ENCODE peak calls at places on chromosomes 12 and 14, in six cellular contexts. D is breast epithelium; A is endothelial cell; J is CD4-positive, alpha-beta T cell; Z is left ventricle myocardium inferior; Y is gastrocnemius medialis. N is an unnamed sample.
A peak's percentile ranks its signal among the peaks of the same experiment; 100 is the strongest.

GRCh38 chr14:64646103-64646502 is 58.1 kb upstream of the PLEKHG3 start:
- DNase-seq in D (no peak), A (no peak), J (no peak), Z (no peak), Y (no peak), N (no peak)

GRCh38 chr14:21589317-21589716 is 9.4 kb upstream of the OR10G3 start:
- DNase-seq in D (no peak), A (no peak), J (no peak), Z (no peak), Y (no peak), N (no peak)

GRCh38 chr14:99552572-99553216 is 51.3 kb downstream of the CCDC85C start:
- DNase-seq in D (no peak), A (no peak), J (no peak), Z (peak; percentile 44), Y (no peak), N (no peak)

GRCh38 chr12:110073049-110073831 is 24.9 kb upstream of the C12orf76 start:
- DNase-seq in D (no peak), A (no peak), J (peak; percentile 6), Z (peak; percentile 21), Y (no peak), N (no peak)

GRCh38 chr14:54652188-54652889 is 85.4 kb downstream of the SAMD4A start:
- DNase-seq in D (peak; percentile 91), A (peak; percentile 53), J (no peak), Z (peak; percentile 84), Y (peak; percentile 85), N (no peak)

GRCh38 chr14:100471451-100472093 is 115.6 kb downstream of the BEGAIN start:
- DNase-seq in D (peak; percentile 23), A (no peak), J (no peak), Z (no peak), Y (peak; percentile 91), N (no peak)

GRCh38 chr12:58196971-58197370 is 255.6 kb downstream of the ATP23 start:
- DNase-seq in D (no peak), A (no peak), J (no peak), Z (no peak), Y (no peak), N (no peak)

GRCh38 chr12:7131502-7131866 is 1.3 kb downstream of the CLSTN3 start:
- DNase-seq in D (no peak), A (peak; percentile 18), J (no peak), Z (no peak), Y (no peak), N (no peak)

GRCh38 chr12:1130571-1130970 is 139.5 kb downstream of the ERC1 start:
- DNase-seq in D (no peak), A (no peak), J (no peak), Z (no peak), Y (no peak), N (no peak)

GRCh38 chr12:95701275-95701674 is 89.3 kb downstream of the NTN4 start:
- DNase-seq in D (no peak), A (no peak), J (no peak), Z (no peak), Y (no peak), N (no peak)

GRCh38 chr12:99975321-99975720 is 9.4 kb downstream of the ANKS1B start:
- DNase-seq in D (no peak), A (no peak), J (no peak), Z (no peak), Y (no peak), N (no peak)

GRCh38 chr12:90611048-90611447 is 343.9 kb downstream of the CCER1 start:
- DNase-seq in D (no peak), A (no peak), J (no peak), Z (no peak), Y (no peak), N (no peak)

GRCh38 chr12:65496617-65497016 is 218.1 kb downstream of the MSRB3 start:
- DNase-seq in D (no peak), A (no peak), J (no peak), Z (peak; percentile 39), Y (peak; percentile 35), N (no peak)

GRCh38 chr12:124921200-124922008 is 7.0 kb upstream of the UBC start:
- DNase-seq in D (no peak), A (peak; percentile 56), J (peak; percentile 33), Z (peak; percentile 45), Y (peak; percentile 39), N (peak; percentile 69)

GRCh38 chr12:90909069-90909676 is 45.8 kb downstream of the CCER1 start:
- DNase-seq in D (no peak), A (peak; percentile 47), J (no peak), Z (no peak), Y (no peak), N (peak; percentile 30)

GRCh38 chr14:30710870-30711269 is 88.8 kb downstream of the SCFD1 start:
- DNase-seq in D (no peak), A (no peak), J (no peak), Z (no peak), Y (no peak), N (no peak)

GRCh38 chr12:44372259-44372658 is 503.9 kb downstream of the NELL2 start:
- DNase-seq in D (no peak), A (no peak), J (no peak), Z (no peak), Y (no peak), N (no peak)

GRCh38 chr12:75909714-75910451 is 121.7 kb downstream of the PHLDA1 start:
- DNase-seq in D (no peak), A (no peak), J (no peak), Z (no peak), Y (no peak), N (no peak)

GRCh38 chr12:70733385-70733784 is 96.2 kb upstream of the PTPRB start:
- DNase-seq in D (no peak), A (peak; percentile 32), J (no peak), Z (no peak), Y (no peak), N (peak; percentile 16)

GRCh38 chr12:59904874-59905521 is 309.2 kb downstream of the SLC16A7 start:
- DNase-seq in D (no peak), A (no peak), J (no peak), Z (no peak), Y (no peak), N (no peak)

GRCh38 chr14:100882026-100882967 is 21.2 kb downstream of the RTL1 start:
- DNase-seq in D (no peak), A (no peak), J (no peak), Z (peak; percentile 8), Y (no peak), N (no peak)

DNA sequence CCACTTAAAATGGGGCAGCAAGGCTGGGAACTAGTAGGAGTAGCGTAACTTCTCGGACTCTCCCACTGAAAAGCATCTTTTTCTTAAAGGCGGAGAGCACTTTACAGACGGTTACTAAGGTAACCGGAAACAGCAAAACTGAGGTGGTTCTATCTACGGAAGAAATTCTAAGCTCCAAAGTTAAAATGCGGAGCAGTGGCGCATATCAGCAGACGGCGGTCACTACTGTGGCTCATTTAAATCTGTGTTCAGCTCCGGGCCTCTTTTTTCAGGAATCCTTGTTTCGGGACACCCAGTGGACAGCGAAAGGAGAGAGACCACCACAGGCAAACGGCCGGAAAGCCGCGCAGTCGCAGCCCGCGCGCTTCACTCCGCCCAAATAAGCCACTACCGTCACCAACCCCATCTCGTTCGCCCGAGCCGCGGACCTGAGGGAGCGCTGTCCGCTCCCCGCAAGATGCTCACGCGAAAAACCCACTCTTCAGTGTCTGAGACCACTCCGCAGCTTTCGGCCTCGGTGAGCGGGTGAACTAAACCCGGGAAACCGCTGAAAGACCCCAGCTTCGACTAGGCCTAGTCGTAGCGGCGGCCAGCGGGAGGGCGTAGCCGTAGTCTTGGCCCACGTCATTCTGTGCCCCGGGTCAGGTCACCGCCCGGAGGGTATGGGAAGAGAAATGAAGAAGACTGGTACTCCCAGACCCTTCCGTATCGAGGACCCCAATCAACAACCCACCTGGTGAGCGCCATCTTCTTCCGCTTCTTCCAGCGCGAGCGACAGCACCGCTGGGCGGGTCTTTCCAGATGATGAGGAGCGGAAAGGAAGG is at the start of gene SNW1:
- DNase-seq in D (peak; percentile 90), A (peak; percentile 81), J (peak; percentile 83), Z (peak; percentile 91), Y (peak; percentile 94), N (peak; percentile 81)
- TF ChIP-seq CTCF in D (no peak), A (no peak), J (no peak), Z (peak; percentile 8), Y (no peak), N (peak; percentile 36)

DNA sequence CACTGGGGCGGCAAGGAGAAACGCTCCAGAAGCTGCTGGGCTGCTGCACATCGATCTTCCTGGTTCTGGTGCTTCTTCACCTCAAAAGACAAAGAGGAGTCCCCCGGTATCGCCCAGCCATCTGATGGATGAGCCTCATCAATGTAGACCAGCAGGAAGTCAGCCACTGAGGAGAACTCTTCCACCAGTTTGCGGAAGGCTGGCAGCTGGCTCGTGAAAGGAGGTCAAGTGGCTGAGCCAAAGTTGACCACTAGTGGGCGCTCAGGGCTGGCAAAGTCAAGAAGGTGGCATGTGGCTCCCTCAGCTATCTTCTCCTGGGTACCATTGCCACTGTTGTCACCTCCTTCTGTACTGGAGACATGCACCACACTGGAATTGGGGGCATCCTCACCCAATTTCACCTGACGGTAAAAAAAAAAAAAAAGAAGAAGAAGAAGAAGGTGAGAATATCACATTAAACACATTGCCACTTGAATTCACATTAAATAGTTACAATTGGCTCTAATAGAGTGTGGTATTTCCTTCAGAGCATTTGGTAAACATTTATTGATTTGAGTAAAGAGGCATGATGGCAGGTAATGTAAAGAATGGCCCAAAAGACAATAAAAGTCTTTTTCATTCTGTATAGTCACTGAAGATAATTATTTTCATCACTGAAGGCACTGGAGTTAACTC is 8.3 kb downstream of the DIO2 start:
- DNase-seq in D (no peak), A (peak; percentile 69), J (no peak), Z (no peak), Y (no peak), N (peak; percentile 2)
- TF ChIP-seq CTCF in D (no peak), A (peak; percentile 77), J (no peak), Z (no peak), Y (no peak), N (peak; percentile 44)

GRCh38 chr14:68688872-68689371 is 103.9 kb downstream of the ZFP36L1 start:
- DNase-seq in D (no peak), A (no peak), J (no peak), Z (no peak), Y (no peak), N (peak; percentile 49)
- TF ChIP-seq CTCF in D (no peak), A (no peak), J (no peak), Z (no peak), Y (no peak), N (no peak)

GRCh38 chr12:46133751-46134150 is 135.1 kb downstream of the SLC38A1 start:
- DNase-seq in D (no peak), A (no peak), J (no peak), Z (no peak), Y (no peak), N (no peak)

GRCh38 chr12:46135750-46136149 is 133.1 kb downstream of the SLC38A1 start:
- DNase-seq in D (no peak), A (no peak), J (no peak), Z (no peak), Y (no peak), N (no peak)

GRCh38 chr12:46134852-46135251 is 134.0 kb downstream of the SLC38A1 start:
- DNase-seq in D (no peak), A (no peak), J (no peak), Z (no peak), Y (no peak), N (no peak)

GRCh38 chr12:46134205-46134811 is 134.5 kb downstream of the SLC38A1 start:
- DNase-seq in D (no peak), A (no peak), J (no peak), Z (no peak), Y (no peak), N (no peak)

DNA sequence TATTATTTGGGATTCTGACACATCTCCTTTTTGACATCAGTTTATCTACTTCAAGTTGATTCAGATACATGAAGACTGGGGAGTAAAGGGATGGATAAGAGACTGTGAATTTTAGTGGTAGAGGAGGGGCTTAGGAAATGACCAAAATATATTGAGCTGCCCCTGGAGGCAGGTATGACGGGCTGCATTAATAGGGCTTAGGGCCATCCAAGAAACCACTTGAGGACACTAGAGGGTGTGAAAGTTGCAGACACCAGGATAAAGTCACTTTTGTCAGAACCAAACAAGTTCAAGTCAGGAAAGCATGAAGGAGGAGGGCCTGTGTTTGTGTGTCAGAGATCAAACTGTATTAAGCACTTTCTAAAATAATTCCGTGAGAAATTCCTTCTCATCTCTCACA is 137.1 kb downstream of the SLC38A1 start:
- DNase-seq in D (no peak), A (no peak), J (no peak), Z (no peak), Y (no peak), N (no peak)
- TF ChIP-seq CTCF in D (no peak), A (no peak), J (no peak), Z (peak; percentile 18), Y (no peak), N (no peak)